ENCODE peak calls at places on chromosomes 1 and 21, in five cellular contexts. Y, S, H, Z and L are unnamed samples.

GRCh38 chr1:155648207-155649147 is 38.5 kb downstream of the MSTO1 start:
- DNase-seq in S (peak; percentile 17), H (no peak), Z (no peak), Y (peak; percentile 27), L (no peak)

GRCh38 chr1:202205523-202206190 is 12.1 kb downstream of the LGR6 start:
- DNase-seq in Y (no peak), H (no peak), Z (peak; percentile 73), S (peak; percentile 14), L (no peak)

GRCh38 chr1:209427277-209427676 is 156.2 kb upstream of the CAMK1G start:
- DNase-seq in H (no peak), S (no peak), Z (no peak), Y (no peak), L (no peak)

GRCh38 chr1:199396456-199396855 is 631.1 kb upstream of the NR5A2 start:
- DNase-seq in S (no peak), Z (no peak), H (no peak), Y (no peak), L (no peak)

GRCh38 chr1:167713330-167714081 is 8.3 kb upstream of the MPZL1 start:
- DNase-seq in S (peak; percentile 33), Y (no peak), Z (peak; percentile 79), H (peak; percentile 23), L (no peak)

GRCh38 chr1:176802316-176802715 is 339.3 kb downstream of the PAPPA2 start:
- DNase-seq in H (no peak), Y (no peak), S (no peak), Z (no peak), L (no peak)

GRCh38 chr1:233432916-233433315 is 105.4 kb downstream of the MAP3K21 start:
- DNase-seq in S (no peak), Y (no peak), Z (no peak), H (no peak), L (no peak)

GRCh38 chr1:15350151-15350550 is 59.5 kb upstream of the EFHD2 start:
- DNase-seq in H (no peak), Z (no peak), Y (no peak), S (no peak), L (no peak)

GRCh38 chr21:45306453-45306831 is 18.7 kb upstream of the POFUT2 start:
- DNase-seq in Y (no peak), Z (no peak), H (no peak), S (peak; percentile 48), L (no peak)

GRCh38 chr1:225882699-225883615 is 777 bp upstream of the TMEM63A start:
- DNase-seq in H (peak; percentile 60), Y (peak; percentile 73), S (peak; percentile 75), Z (no peak), L (no peak)

GRCh38 chr1:163351912-163352311 is 30.2 kb downstream of the NUF2 start:
- DNase-seq in H (no peak), Z (no peak), Y (no peak), S (no peak), L (no peak)

GRCh38 chr1:172970186-172970585 is 80.6 kb downstream of the TNFSF18 start:
- DNase-seq in H (no peak), Y (no peak), Z (no peak), S (no peak), L (no peak)

GRCh38 chr1:26539722-26540121 is 10.2 kb downstream of the RPS6KA1 start:
- DNase-seq in Y (no peak), S (no peak), Z (no peak), H (no peak), L (no peak)

GRCh38 chr1:25137521-25138395 is 94.5 kb downstream of the SYF2 start:
- DNase-seq in H (no peak), S (no peak), Z (no peak), Y (no peak), L (peak; percentile 14)

GRCh38 chr1:44112486-44112885 is 6.1 kb upstream of the KLF17 start:
- DNase-seq in Y (no peak), H (no peak), S (no peak), Z (no peak), L (peak; percentile 53)

GRCh38 chr1:84690397-84691138 is at the start of gene SSX2IP:
- DNase-seq in Y (peak; percentile 99), S (peak; percentile 99), Z (peak; percentile 100), H (peak; percentile 97), L (peak; percentile 99)

GRCh38 chr1:60573726-60574409 is 500.3 kb upstream of the C1orf87 start:
- DNase-seq in H (no peak), Z (no peak), S (no peak), Y (no peak), L (no peak)

GRCh38 chr1:223319913-223320600 is 43.9 kb downstream of the SUSD4 start:
- DNase-seq in Z (no peak), H (no peak), Y (no peak), S (no peak), L (no peak)

GRCh38 chr1:213989740-213990472 is 2.1 kb downstream of the PROX1 start:
- DNase-seq in Z (no peak), S (peak; percentile 82), Y (no peak), H (no peak), L (peak; percentile 68)

GRCh38 chr1:209736467-209737117 is 19.3 kb upstream of the TRAF3IP3 start:
- DNase-seq in S (no peak), H (no peak), Z (no peak), Y (no peak), L (no peak)

GRCh38 chr21:42980959-42981523 is 6.7 kb downstream of the PKNOX1 start:
- DNase-seq in Z (no peak), Y (no peak), H (no peak), S (no peak), L (no peak)

GRCh38 chr1:92511541-92511940 is 24.8 kb upstream of the GFI1 start:
- DNase-seq in Z (no peak), H (no peak), Y (no peak), S (no peak), L (no peak)

GRCh38 chr21:15722591-15723324 is 7.0 kb upstream of the USP25 start:
- DNase-seq in S (peak; percentile 62), Z (no peak), Y (peak; percentile 43), H (no peak), L (no peak)

GRCh38 chr1:75166821-75167220 is 32.6 kb downstream of the LHX8 start:
- DNase-seq in Y (no peak), S (no peak), Z (no peak), H (no peak), L (no peak)

GRCh38 chr21:36624105-36624504 is 74.8 kb upstream of the SIM2 start:
- DNase-seq in H (no peak), Y (no peak), S (no peak), Z (no peak), L (no peak)

GRCh38 chr1:25735956-25736529 is 64.0 kb upstream of the SELENON start:
- DNase-seq in Y (peak; percentile 75), S (peak; percentile 2), Z (no peak), H (no peak), L (no peak)

GRCh38 chr1:2604854-2605753 is 18.5 kb downstream of the PRXL2B start:
- DNase-seq in Y (no peak), Z (no peak), S (no peak), H (no peak), L (no peak)

GRCh38 chr1:71046891-71047634 is 553 bp downstream of the PTGER3 start:
- DNase-seq in Y (peak; percentile 37), Z (peak; percentile 76), H (no peak), S (peak; percentile 49), L (no peak)

GRCh38 chr1:15215116-15215515 is 31.9 kb upstream of the FHAD1 start:
- DNase-seq in H (peak; percentile 39), Z (no peak), S (no peak), Y (no peak), L (no peak)

GRCh38 chr1:24932284-24932683 is 2.2 kb upstream of the RUNX3 start:
- DNase-seq in Z (peak; percentile 89), Y (peak; percentile 61), H (no peak), S (peak; percentile 66), L (no peak)

GRCh38 chr1:5639323-5639722 is 352.9 kb downstream of the NPHP4 start:
- DNase-seq in S (no peak), H (no peak), Z (no peak), Y (peak; percentile 11), L (no peak)

DNA sequence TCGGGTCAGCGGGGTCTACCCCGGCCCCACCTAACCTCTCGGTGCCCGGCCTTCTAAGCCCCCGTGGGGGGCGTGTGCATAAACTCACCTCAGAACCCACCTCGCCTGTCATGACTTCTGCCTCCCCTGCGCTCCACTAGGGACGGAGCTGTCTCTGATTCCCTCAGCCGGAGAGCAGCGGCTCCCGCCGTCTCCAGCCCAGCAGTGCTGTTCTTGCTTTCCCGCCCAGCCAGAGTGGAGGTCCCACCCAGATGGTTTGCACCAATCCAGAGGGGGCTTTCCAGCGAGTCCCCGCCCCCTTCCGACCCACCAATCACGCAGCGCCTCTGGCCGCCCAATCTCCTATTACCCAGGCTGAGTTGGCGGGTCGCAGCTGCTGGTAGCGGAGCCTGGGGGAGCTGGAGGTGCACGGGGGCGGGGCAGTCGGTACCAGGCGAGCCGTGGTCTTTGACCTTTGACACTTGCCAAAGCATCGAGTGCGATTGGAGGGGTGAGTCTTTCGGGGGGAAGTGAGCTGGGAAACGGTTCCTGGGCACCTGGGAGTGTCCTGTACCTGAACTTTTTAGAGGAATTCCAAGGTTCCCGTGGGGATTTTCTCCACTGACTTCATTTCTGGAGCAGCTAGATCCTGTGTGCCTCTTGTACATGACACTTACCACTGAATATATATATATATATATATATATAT is at the start of gene CLSPN:
- DNase-seq in Z (peak; percentile 97), Y (peak; percentile 95), S (peak; percentile 97), H (peak; percentile 89), L (peak; percentile 98)
- TF ChIP-seq POLR2A in Z (peak; percentile 95), Y (no peak), S (peak; percentile 11), H (no peak), L (no peak)

DNA sequence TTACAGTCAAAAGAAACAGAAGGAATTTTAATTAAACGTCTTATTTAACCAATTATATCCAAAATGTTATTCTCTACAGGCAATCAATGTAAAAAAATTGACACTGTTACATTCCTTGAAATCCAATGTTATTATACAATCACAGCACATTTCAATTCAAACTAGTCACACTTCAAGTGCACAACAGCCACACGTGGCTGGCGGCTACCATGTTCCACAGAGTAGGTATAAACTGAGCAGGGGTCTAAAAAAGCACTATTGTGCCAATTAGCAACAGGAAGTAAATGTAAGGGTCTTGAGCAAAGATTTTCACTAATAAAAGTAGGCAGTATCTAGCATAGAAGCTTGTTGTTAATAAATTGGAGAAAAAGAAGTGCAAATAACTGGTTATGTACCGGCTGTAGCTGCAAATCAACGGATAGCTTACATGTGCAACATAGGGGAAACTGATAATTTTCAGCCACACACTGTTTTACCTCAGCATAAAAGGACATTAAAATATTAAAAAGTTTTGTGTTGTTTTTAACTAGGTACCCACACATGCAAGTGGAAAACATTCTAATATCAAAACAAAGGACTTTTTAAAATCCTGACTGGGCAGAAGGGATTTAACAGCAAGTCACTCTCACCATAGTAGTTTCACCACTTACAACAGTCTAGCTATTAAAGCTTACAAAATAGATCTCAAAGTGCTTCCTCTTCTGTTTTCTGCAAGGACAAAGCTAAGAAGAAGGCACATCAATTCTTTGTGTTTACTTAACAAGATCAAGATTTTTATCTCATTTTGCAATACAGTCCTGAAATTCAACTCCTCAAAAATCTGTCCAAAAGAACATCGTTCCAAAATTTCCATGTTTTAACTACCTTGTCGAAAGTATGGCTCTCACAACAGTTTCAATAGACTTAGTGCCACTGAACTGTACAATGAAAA is 2.5 kb downstream of the CSDE1 start:
- DNase-seq in Z (no peak), S (no peak), Y (no peak), H (no peak), L (no peak)
- H3K4me3 ChIP-seq in Z (peak overlapping the region; percentile 95), S (no peak overlapping the region), Y (peak overlapping the region; percentile 80), H (no peak overlapping the region), L (peak overlapping the region; percentile 75)

GRCh38 chr1:231420299-231420958 is 1.7 kb downstream of the EGLN1 start:
- DNase-seq in H (no peak), Y (no peak), S (no peak), Z (no peak), L (no peak)
- TF ChIP-seq POLR2A in H (no peak), Y (no peak), S (no peak), Z (no peak), L (no peak)

GRCh38 chr1:20590313-20590777 is 1.4 kb downstream of the CDA start:
- DNase-seq in H (no peak), Y (no peak), Z (no peak), S (peak; percentile 11), L (no peak)
- H3K4me3 ChIP-seq in H (no peak overlapping the region), Y (no peak overlapping the region), Z (no peak overlapping the region), S (no peak overlapping the region), L (no peak overlapping the region)